ENCODE peak calls at places on chromosomes 16 and 17, in six cellular contexts. O is fibroblast of the conjunctiva; L is activated CD8-positive, alpha-beta memory T cell treated with anti-CD3 and anti-CD28 coated beads for 4 hours; S is stimulated activated CD4-positive, alpha-beta T cell treated with anti-CD3 and anti-CD28 coated beads, Interleukin-15, amount 100 ng/mL, for 1 hour; Y is GM23338; W is SHP77. F is an unnamed sample.

GRCh38 chr17:72702136-72702735 is 390.3 kb downstream of the SLC39A11 start:
- DNase-seq in O (peak), L (no peak), S (no peak), Y (no peak), W (no peak), F (no peak)

GRCh38 chr16:3846595-3847091 is 33.9 kb downstream of the CREBBP start:
- DNase-seq in O (no peak), L (no peak), S (no peak), Y (no peak), W (no peak), F (no peak)

GRCh38 chr17:28760987-28761562 is 17.3 kb downstream of the TRAF4 start:
- DNase-seq in O (peak), L (no peak), S (no peak), Y (peak), W (no peak), F (no peak)

GRCh38 chr16:24537474-24538337 is 1.7 kb upstream of the RBBP6 start:
- DNase-seq in O (no peak), L (no peak), S (no peak), Y (peak), W (no peak), F (no peak)

GRCh38 chr17:37025847-37026533 is 77.2 kb downstream of the AATF start:
- DNase-seq in O (no peak), L (no peak), S (no peak), Y (no peak), W (no peak), F (no peak)

GRCh38 chr16:5838071-5838470 is 740.5 kb upstream of the EEF2KMT start:
- DNase-seq in O (no peak), L (no peak), S (no peak), Y (no peak), W (no peak), F (no peak)

GRCh38 chr17:22492331-22492730 is 800.0 kb downstream of the KCNJ18 start:
- DNase-seq in O (no peak), L (no peak), S (no peak), Y (no peak), W (no peak), F (no peak)

GRCh38 chr17:74217036-74217725 is 3.8 kb downstream of the TTYH2 start:
- DNase-seq in O (no peak), L (no peak), S (no peak), Y (no peak), W (peak), F (no peak)

GRCh38 chr16:53666816-53667415 is 36.7 kb downstream of the RPGRIP1L start:
- DNase-seq in O (no peak), L (no peak), S (no peak), Y (no peak), W (no peak), F (no peak)

GRCh38 chr16:68894714-68895113 is 51.4 kb downstream of the TANGO6 start:
- DNase-seq in O (no peak), L (no peak), S (no peak), Y (no peak), W (no peak), F (no peak)

GRCh38 chr17:1989135-1989534 is 36.0 kb downstream of the RTN4RL1 start:
- DNase-seq in O (peak), L (no peak), S (no peak), Y (no peak), W (no peak), F (no peak)

GRCh38 chr16:56191807-56192643 is 736 bp downstream of the GNAO1 start:
- DNase-seq in O (no peak), L (no peak), S (no peak), Y (peak), W (no peak), F (no peak)

GRCh38 chr17:15380447-15380846 is 39.0 kb upstream of the TEKT3 start:
- DNase-seq in O (no peak), L (no peak), S (no peak), Y (no peak), W (no peak), F (no peak)

GRCh38 chr16:67296422-67296821 is 17.1 kb downstream of the PLEKHG4 start:
- DNase-seq in O (no peak), L (no peak), S (no peak), Y (no peak), W (no peak), F (no peak)

GRCh38 chr17:32525116-32525515 is 38.3 kb downstream of the CDK5R1 start:
- DNase-seq in O (no peak), L (no peak), S (no peak), Y (no peak), W (no peak), F (no peak)

GRCh38 chr16:88634141-88634993 is 4.0 kb upstream of the IL17C start:
- DNase-seq in O (peak), L (peak), S (peak), Y (peak), W (no peak), F (no peak)

GRCh38 chr16:10039220-10040096 is 142.8 kb downstream of the GRIN2A start:
- DNase-seq in O (no peak), L (no peak), S (no peak), Y (peak), W (no peak), F (no peak)

GRCh38 chr16:29738514-29738913 is 7.3 kb downstream of the C16orf54 start:
- DNase-seq in O (no peak), L (no peak), S (no peak), Y (no peak), W (no peak), F (no peak)

GRCh38 chr17:53724726-53725125 is 98.0 kb upstream of the KIF2B start:
- DNase-seq in O (peak), L (no peak), S (no peak), Y (no peak), W (no peak), F (no peak)

GRCh38 chr16:68910051-68910450 is 66.7 kb downstream of the TANGO6 start:
- DNase-seq in O (no peak), L (no peak), S (no peak), Y (no peak), W (no peak), F (no peak)

GRCh38 chr17:7848665-7849184 is 6.1 kb upstream of the TMEM88 start:
- DNase-seq in O (no peak), L (no peak), S (no peak), Y (no peak), W (no peak), F (no peak)